ENCODE peak calls at places on chromosomes 3 and 15, in seven cellular contexts. Q is IMR-90, A is upper lobe of right lung, B is transverse colon, O is psoas muscle, Y is cardiac muscle cell, N is ovary. L is an unnamed sample.

GRCh38 chr3:183540501-183541234 is 14.8 kb downstream of the KLHL6 start:
- DNase-seq in Q (no peak), A (peak), B (peak), O (no peak), Y (no peak), N (no peak), L (no peak)

GRCh38 chr3:31999902-32000439 is 18.4 kb downstream of the ZNF860 start:
- DNase-seq in Q (no peak), A (no peak), B (no peak), O (no peak), Y (no peak), N (no peak), L (no peak)

GRCh38 chr3:80771085-80771484 is 990.4 kb downstream of the GBE1 start:
- DNase-seq in Q (no peak), A (no peak), B (no peak), O (no peak), Y (peak), N (no peak), L (peak)

GRCh38 chr15:85095566-85095965 is 113.9 kb downstream of the PDE8A start:
- DNase-seq in Q (no peak), A (no peak), B (no peak), O (no peak), Y (no peak), N (no peak), L (no peak)

GRCh38 chr3:151230644-151231043 is 27.6 kb upstream of the GPR171 start:
- DNase-seq in Q (no peak), A (no peak), B (no peak), O (no peak), Y (no peak), N (no peak), L (no peak)

GRCh38 chr3:195195321-195196209 is 75.4 kb downstream of the XXYLT1 start:
- DNase-seq in Q (no peak), A (no peak), B (no peak), O (no peak), Y (no peak), N (no peak), L (no peak)

GRCh38 chr15:46900992-46901391 is 816.3 kb upstream of the SEMA6D start:
- DNase-seq in Q (no peak), A (no peak), B (no peak), O (no peak), Y (no peak), N (no peak), L (no peak)

GRCh38 chr15:89954541-89954940 is 41.8 kb upstream of the ARPIN start:
- DNase-seq in Q (no peak), A (no peak), B (no peak), O (no peak), Y (no peak), N (no peak), L (no peak)

GRCh38 chr3:32412887-32413286 is 21.2 kb downstream of the CMTM7 start:
- DNase-seq in Q (no peak), A (no peak), B (no peak), O (no peak), Y (no peak), N (no peak), L (no peak)

GRCh38 chr3:137008976-137009375 is 51.2 kb downstream of the IL20RB start:
- DNase-seq in Q (no peak), A (no peak), B (no peak), O (no peak), Y (no peak), N (no peak), L (no peak)

GRCh38 chr15:43828061-43828657 is 1.4 kb downstream of the WDR76 start:
- DNase-seq in Q (peak), A (no peak), B (no peak), O (no peak), Y (no peak), N (no peak), L (no peak)

GRCh38 chr3:146772211-146772743 is 167.1 kb upstream of the PLSCR5 start:
- DNase-seq in Q (no peak), A (no peak), B (no peak), O (no peak), Y (no peak), N (no peak), L (peak)

GRCh38 chr15:79886119-79886518 is 10.7 kb downstream of the MTHFS start:
- DNase-seq in Q (no peak), A (no peak), B (no peak), O (no peak), Y (no peak), N (no peak), L (no peak)

GRCh38 chr15:89937365-89938355 is 24.9 kb upstream of the ARPIN start:
- DNase-seq in Q (no peak), A (no peak), B (no peak), O (no peak), Y (no peak), N (no peak), L (no peak)

GRCh38 chr3:41679412-41679811 is 282.5 kb downstream of the ULK4 start:
- DNase-seq in Q (peak), A (no peak), B (no peak), O (no peak), Y (no peak), N (no peak), L (no peak)

GRCh38 chr3:189324538-189325138 is 152.9 kb downstream of the TPRG1 start:
- DNase-seq in Q (peak), A (peak), B (peak), O (no peak), Y (no peak), N (no peak), L (no peak)

GRCh38 chr3:40719660-40720287 is 195.0 kb downstream of the ZNF621 start:
- DNase-seq in Q (no peak), A (no peak), B (no peak), O (no peak), Y (peak), N (no peak), L (peak)

GRCh38 chr3:52054689-52055511 is 1.5 kb downstream of the DUSP7 start:
- DNase-seq in Q (peak), A (no peak), B (peak), O (no peak), Y (peak), N (no peak), L (no peak)

GRCh38 chr3:176767385-176767784 is 429.9 kb downstream of the TBL1XR1 start:
- DNase-seq in Q (peak), A (no peak), B (no peak), O (no peak), Y (no peak), N (no peak), L (peak)

GRCh38 chr3:31980530-31981205 is 394 bp downstream of the OSBPL10 start:
- DNase-seq in Q (peak), A (peak), B (peak), O (peak), Y (peak), N (peak), L (peak)

GRCh38 chr15:40957581-40958051 is 4.3 kb downstream of the CHAC1 start:
- DNase-seq in Q (no peak), A (no peak), B (peak), O (peak), Y (no peak), N (no peak), L (peak)

GRCh38 chr15:88627463-88627862 is 6.3 kb downstream of the AEN start:
- DNase-seq in Q (no peak), A (no peak), B (peak), O (no peak), Y (no peak), N (no peak), L (no peak)

GRCh38 chr15:82044373-82045178 is 1.2 kb downstream of the MEX3B start:
- DNase-seq in Q (peak), A (no peak), B (peak), O (peak), Y (peak), N (peak), L (peak)

GRCh38 chr3:150784747-150785125 is 21.8 kb upstream of the SIAH2 start:
- DNase-seq in Q (no peak), A (no peak), B (no peak), O (no peak), Y (no peak), N (no peak), L (no peak)

GRCh38 chr15:99324082-99324620 is 72.9 kb downstream of the LRRC28 start:
- DNase-seq in Q (peak), A (no peak), B (no peak), O (peak), Y (peak), N (no peak), L (no peak)

GRCh38 chr3:41956574-41956973 is 5.3 kb downstream of the ULK4 start:
- DNase-seq in Q (no peak), A (no peak), B (no peak), O (no peak), Y (no peak), N (no peak), L (no peak)

GRCh38 chr3:16795601-16796000 is 89.2 kb upstream of the PLCL2 start:
- DNase-seq in Q (no peak), A (no peak), B (no peak), O (no peak), Y (no peak), N (no peak), L (no peak)

GRCh38 chr15:57735406-57735805 is 28.9 kb downstream of the POLR2M start:
- DNase-seq in Q (no peak), A (no peak), B (no peak), O (no peak), Y (no peak), N (no peak), L (no peak)

GRCh38 chr3:41088882-41089281 is 110.4 kb upstream of the CTNNB1 start:
- DNase-seq in Q (no peak), A (no peak), B (no peak), O (no peak), Y (peak), N (no peak), L (no peak)

GRCh38 chr3:107710851-107711250 is 188.1 kb downstream of the BBX start:
- DNase-seq in Q (peak), A (peak), B (no peak), O (peak), Y (no peak), N (peak), L (peak)

GRCh38 chr3:197472151-197472550 is 83.6 kb downstream of the BDH1 start:
- DNase-seq in Q (no peak), A (peak), B (no peak), O (no peak), Y (no peak), N (no peak), L (no peak)

GRCh38 chr3:108013141-108014055 is 77.4 kb downstream of the CD47 start:
- DNase-seq in Q (no peak), A (no peak), B (no peak), O (no peak), Y (no peak), N (no peak), L (no peak)

GRCh38 chr15:66844041-66844746 is 142.2 kb downstream of the SMAD6 start:
- DNase-seq in Q (no peak), A (peak), B (no peak), O (no peak), Y (peak), N (no peak), L (no peak)
- H3K27ac ChIP-seq in Q (no peak), A (no peak), B (no peak), O (no peak), Y (peak), N (no peak), L (no peak)

GRCh38 chr3:114420072-114420471 is 126.2 kb downstream of the TIGIT start:
- DNase-seq in Q (no peak), A (no peak), B (no peak), O (no peak), Y (no peak), N (no peak), L (no peak)

GRCh38 chr3:114428173-114428606 is 134.4 kb downstream of the TIGIT start:
- DNase-seq in Q (no peak), A (no peak), B (no peak), O (no peak), Y (no peak), N (no peak), L (no peak)

GRCh38 chr3:114418724-114419543 is 125.1 kb downstream of the TIGIT start:
- DNase-seq in Q (peak), A (no peak), B (no peak), O (no peak), Y (peak), N (peak), L (no peak)

GRCh38 chr3:114427407-114428172 is 133.8 kb downstream of the TIGIT start:
- DNase-seq in Q (no peak), A (no peak), B (no peak), O (no peak), Y (no peak), N (no peak), L (no peak)

GRCh38 chr3:114424337-114424736 is 130.5 kb downstream of the TIGIT start:
- DNase-seq in Q (no peak), A (no peak), B (no peak), O (no peak), Y (no peak), N (no peak), L (no peak)
- H3K27ac ChIP-seq in Q (no peak), A (no peak), B (no peak), O (no peak), Y (no peak), N (no peak), L (no peak)

GRCh38 chr15:63553388-63553791 is 43.8 kb upstream of the FBXL22 start:
- DNase-seq in Q (peak), A (no peak), B (no peak), O (no peak), Y (peak), N (peak), L (peak)
- H3K27ac ChIP-seq in Q (peak), A (peak), B (peak), O (peak), Y (peak), N (no peak), L (no peak)

GRCh38 chr3:186932281-186933181 is 2.2 kb downstream of the ST6GAL1 start:
- DNase-seq in Q (no peak), A (no peak), B (no peak), O (no peak), Y (no peak), N (peak), L (no peak)

GRCh38 chr3:186930639-186931486 is 537 bp downstream of the ST6GAL1 start:
- DNase-seq in Q (peak), A (peak), B (peak), O (peak), Y (peak), N (peak), L (peak)

GRCh38 chr3:186930143-186930638 is at the start of gene ST6GAL1:
- DNase-seq in Q (peak), A (peak), B (peak), O (peak), Y (peak), N (peak), L (no peak)

GRCh38 chr3:186929676-186930075 is 650 bp upstream of the ST6GAL1 start:
- DNase-seq in Q (no peak), A (no peak), B (no peak), O (no peak), Y (no peak), N (no peak), L (no peak)

GRCh38 chr3:186931487-186932280 is 1.4 kb downstream of the ST6GAL1 start:
- DNase-seq in Q (peak), A (peak), B (peak), O (peak), Y (peak), N (peak), L (peak)
- H3K27ac ChIP-seq in Q (peak), A (peak), B (peak), O (peak), Y (peak), N (peak), L (peak)

GRCh38 chr3:70832035-70832795 is 519.8 kb upstream of the MDFIC2 start:
- DNase-seq in Q (peak), A (no peak), B (no peak), O (no peak), Y (no peak), N (no peak), L (no peak)
- H3K27ac ChIP-seq in Q (no peak), A (peak), B (peak), O (peak), Y (no peak), N (no peak), L (no peak)

DNA sequence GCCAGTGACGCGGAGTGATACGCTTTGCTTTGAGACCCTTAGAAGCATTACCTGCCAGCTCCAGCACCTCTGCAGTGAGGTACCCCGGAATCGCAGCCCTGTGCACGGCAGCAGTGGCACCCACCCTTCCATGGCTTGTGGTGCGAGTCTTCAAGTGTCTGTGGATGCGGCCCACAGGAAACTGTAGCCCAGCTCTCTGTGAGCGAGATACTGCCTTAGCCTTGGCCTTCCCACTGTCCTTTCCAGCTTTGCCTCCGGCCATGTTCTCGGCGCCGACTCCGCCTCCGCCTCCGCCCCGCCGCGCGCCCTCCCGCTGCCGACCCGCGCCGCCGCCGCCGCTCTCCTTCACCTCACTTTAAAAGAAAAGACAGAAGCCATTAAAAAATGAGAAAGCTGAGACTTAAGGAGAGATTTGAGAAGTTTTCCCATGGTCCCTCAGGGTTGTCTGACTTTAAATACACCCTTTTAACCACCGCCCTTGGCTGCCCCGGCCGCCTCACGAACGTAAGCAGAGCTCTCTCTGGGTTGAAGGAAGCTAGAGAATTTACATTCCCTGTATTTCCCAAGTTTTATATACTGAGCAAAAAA is 78.5 kb upstream of the FAM174B start:
- DNase-seq in Q (peak), A (peak), B (no peak), O (peak), Y (no peak), N (peak), L (peak)
- H3K27ac ChIP-seq in Q (peak), A (peak), B (peak), O (peak), Y (no peak), N (peak), L (peak)

GRCh38 chr3:156495816-156496215 is 59.1 kb downstream of the SSR3 start:
- DNase-seq in Q (no peak), A (no peak), B (no peak), O (no peak), Y (no peak), N (no peak), L (no peak)

GRCh38 chr3:156493887-156494286 is 61.0 kb downstream of the SSR3 start:
- DNase-seq in Q (no peak), A (no peak), B (no peak), O (no peak), Y (no peak), N (no peak), L (no peak)

GRCh38 chr3:156491192-156491591 is 63.7 kb downstream of the SSR3 start:
- DNase-seq in Q (no peak), A (no peak), B (no peak), O (no peak), Y (no peak), N (no peak), L (no peak)

GRCh38 chr3:156489462-156489911 is 65.4 kb downstream of the SSR3 start:
- DNase-seq in Q (peak), A (no peak), B (no peak), O (no peak), Y (no peak), N (no peak), L (no peak)

GRCh38 chr3:156492801-156493261 is 62.1 kb downstream of the SSR3 start:
- DNase-seq in Q (no peak), A (no peak), B (no peak), O (no peak), Y (no peak), N (no peak), L (no peak)
- H3K27ac ChIP-seq in Q (no peak), A (no peak), B (peak), O (no peak), Y (no peak), N (no peak), L (no peak)

DNA sequence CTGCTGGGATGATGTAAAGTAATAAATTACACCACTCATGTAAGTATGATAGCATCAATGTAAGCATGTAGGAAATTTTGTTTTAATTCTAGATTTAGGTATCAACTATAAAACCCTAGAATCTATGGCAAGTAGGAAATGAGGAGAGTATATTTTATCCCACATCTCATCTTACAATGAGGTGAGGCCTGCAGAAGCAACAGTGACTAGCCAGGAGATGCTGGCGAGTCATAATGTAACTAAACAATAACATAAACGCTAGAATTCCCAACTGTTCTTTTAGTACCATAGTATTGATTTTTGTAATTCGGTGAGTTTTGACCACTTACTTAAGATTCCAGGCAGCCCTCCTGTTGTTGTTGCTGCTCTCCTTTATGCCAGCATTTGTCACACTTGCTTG is 76.0 kb downstream of the TMEM108 start:
- DNase-seq in Q (peak), A (no peak), B (no peak), O (no peak), Y (no peak), N (no peak), L (no peak)
- H3K27ac ChIP-seq in Q (no peak), A (no peak), B (no peak), O (no peak), Y (no peak), N (no peak), L (no peak)

GRCh38 chr3:37693791-37694194 is 167.9 kb upstream of the CTDSPL start:
- DNase-seq in Q (no peak), A (no peak), B (no peak), O (no peak), Y (no peak), N (no peak), L (no peak)

GRCh38 chr3:37691213-37691830 is 170.4 kb upstream of the CTDSPL start:
- DNase-seq in Q (no peak), A (no peak), B (no peak), O (no peak), Y (no peak), N (no peak), L (no peak)

GRCh38 chr3:37694236-37694635 is 167.4 kb upstream of the CTDSPL start:
- DNase-seq in Q (no peak), A (no peak), B (no peak), O (no peak), Y (no peak), N (no peak), L (no peak)

GRCh38 chr3:37696661-37697060 is 165.0 kb upstream of the CTDSPL start:
- DNase-seq in Q (no peak), A (no peak), B (no peak), O (no peak), Y (no peak), N (no peak), L (no peak)

GRCh38 chr3:37695138-37695537 is 166.5 kb upstream of the CTDSPL start:
- DNase-seq in Q (no peak), A (no peak), B (no peak), O (no peak), Y (no peak), N (no peak), L (no peak)
- H3K27ac ChIP-seq in Q (no peak), A (no peak), B (no peak), O (no peak), Y (no peak), N (no peak), L (no peak)